ENCODE peak calls at places on chromosomes 7 and 10, in five cellular contexts. One of them, this sample, is unnamed.

GRCh38 chr7:33248663-33249062 is 119.3 kb downstream of the BBS9 start:
- DNase-seq in OCI-LY7: no peak
- DNase-seq in fibroblast of mammary gland: no peak
- DNase-seq in tibial artery: no peak
- DNase-seq in pancreas: no peak
- DNase-seq in this sample: no peak

GRCh38 chr10:80454526-80455460 is 683 bp downstream of the TSPAN14 start:
- DNase-seq in tibial artery: peak
- DNase-seq in OCI-LY7: peak
- DNase-seq in pancreas: peak
- DNase-seq in fibroblast of mammary gland: no peak
- DNase-seq in this sample: peak

GRCh38 chr7:142557971-142558582 is 191.2 kb upstream of the PRSS1 start:
- DNase-seq in OCI-LY7: peak
- DNase-seq in fibroblast of mammary gland: peak
- DNase-seq in tibial artery: no peak
- DNase-seq in pancreas: peak
- DNase-seq in this sample: no peak

GRCh38 chr10:129901389-129902045 is 62.6 kb downstream of the EBF3 start:
- DNase-seq in fibroblast of mammary gland: no peak
- DNase-seq in pancreas: no peak
- DNase-seq in tibial artery: no peak
- DNase-seq in OCI-LY7: no peak
- DNase-seq in this sample: no peak

GRCh38 chr7:103504505-103505135 is 58.6 kb upstream of the SLC26A5 start:
- DNase-seq in tibial artery: no peak
- DNase-seq in OCI-LY7: no peak
- DNase-seq in pancreas: no peak
- DNase-seq in fibroblast of mammary gland: no peak
- DNase-seq in this sample: no peak

GRCh38 chr10:29820890-29821398 is 186.2 kb upstream of the SVIL start:
- DNase-seq in OCI-LY7: no peak
- DNase-seq in fibroblast of mammary gland: no peak
- DNase-seq in tibial artery: peak
- DNase-seq in pancreas: no peak
- DNase-seq in this sample: no peak

GRCh38 chr10:118963963-118964362 is 65.6 kb upstream of the NANOS1 start:
- DNase-seq in OCI-LY7: no peak
- DNase-seq in tibial artery: no peak
- DNase-seq in pancreas: no peak
- DNase-seq in fibroblast of mammary gland: no peak
- DNase-seq in this sample: no peak

GRCh38 chr10:110498982-110499795 is 1.5 kb downstream of the DUSP5 start:
- DNase-seq in tibial artery: no peak
- DNase-seq in pancreas: no peak
- DNase-seq in OCI-LY7: peak
- DNase-seq in fibroblast of mammary gland: peak
- DNase-seq in this sample: peak

GRCh38 chr7:81433196-81433595 is 336.7 kb downstream of the HGF start:
- DNase-seq in tibial artery: no peak
- DNase-seq in pancreas: no peak
- DNase-seq in fibroblast of mammary gland: peak
- DNase-seq in OCI-LY7: no peak
- DNase-seq in this sample: no peak

GRCh38 chr10:30417301-30417700 is 16.7 kb upstream of the MAP3K8 start:
- DNase-seq in OCI-LY7: no peak
- DNase-seq in tibial artery: no peak
- DNase-seq in fibroblast of mammary gland: no peak
- DNase-seq in pancreas: no peak
- DNase-seq in this sample: no peak

GRCh38 chr10:8275911-8276310 is 221.4 kb downstream of the GATA3 start:
- DNase-seq in OCI-LY7: no peak
- DNase-seq in fibroblast of mammary gland: no peak
- DNase-seq in pancreas: no peak
- DNase-seq in tibial artery: no peak
- DNase-seq in this sample: no peak

GRCh38 chr7:7454000-7454399 is 81.7 kb downstream of the COL28A1 start:
- DNase-seq in pancreas: no peak
- DNase-seq in OCI-LY7: no peak
- DNase-seq in tibial artery: no peak
- DNase-seq in fibroblast of mammary gland: no peak
- DNase-seq in this sample: no peak

GRCh38 chr7:99362801-99363200 is 11.7 kb upstream of the ARPC1B start:
- DNase-seq in pancreas: no peak
- DNase-seq in fibroblast of mammary gland: peak
- DNase-seq in tibial artery: no peak
- DNase-seq in OCI-LY7: no peak
- DNase-seq in this sample: no peak

GRCh38 chr7:28773423-28774129 is 184.6 kb downstream of the TRIL start:
- DNase-seq in pancreas: no peak
- DNase-seq in fibroblast of mammary gland: no peak
- DNase-seq in tibial artery: no peak
- DNase-seq in OCI-LY7: no peak
- DNase-seq in this sample: no peak

GRCh38 chr10:7773845-7774801 is 13.7 kb downstream of the KIN start:
- DNase-seq in fibroblast of mammary gland: no peak
- DNase-seq in pancreas: peak
- DNase-seq in OCI-LY7: peak
- DNase-seq in tibial artery: no peak
- DNase-seq in this sample: no peak

GRCh38 chr7:17304926-17305325 is 6.5 kb downstream of the AHR start:
- DNase-seq in tibial artery: no peak
- DNase-seq in OCI-LY7: no peak
- DNase-seq in pancreas: no peak
- DNase-seq in fibroblast of mammary gland: peak
- DNase-seq in this sample: peak

GRCh38 chr7:77409005-77409738 is 7.0 kb downstream of the GSAP start:
- DNase-seq in pancreas: no peak
- DNase-seq in fibroblast of mammary gland: peak
- DNase-seq in OCI-LY7: no peak
- DNase-seq in tibial artery: no peak
- DNase-seq in this sample: no peak

GRCh38 chr7:71626206-71626605 is 494.3 kb downstream of the GALNT17 start:
- DNase-seq in OCI-LY7: no peak
- DNase-seq in fibroblast of mammary gland: peak
- DNase-seq in tibial artery: no peak
- DNase-seq in pancreas: no peak
- DNase-seq in this sample: no peak

GRCh38 chr7:132381742-132382472 is 194.4 kb downstream of the PLXNA4 start:
- DNase-seq in OCI-LY7: no peak
- DNase-seq in pancreas: no peak
- DNase-seq in tibial artery: no peak
- DNase-seq in fibroblast of mammary gland: no peak
- DNase-seq in this sample: no peak

GRCh38 chr7:102044984-102045673 is 227.7 kb downstream of the CUX1 start:
- DNase-seq in tibial artery: peak
- DNase-seq in fibroblast of mammary gland: peak
- DNase-seq in OCI-LY7: no peak
- DNase-seq in pancreas: peak
- DNase-seq in this sample: no peak

GRCh38 chr7:68258569-68258968 is 1261.9 kb downstream of the TYW1 start:
- DNase-seq in fibroblast of mammary gland: no peak
- DNase-seq in pancreas: no peak
- DNase-seq in tibial artery: no peak
- DNase-seq in OCI-LY7: no peak
- DNase-seq in this sample: no peak

GRCh38 chr7:158490171-158490782 is 97.3 kb downstream of the PTPRN2 start:
- DNase-seq in OCI-LY7: no peak
- DNase-seq in fibroblast of mammary gland: no peak
- DNase-seq in pancreas: no peak
- DNase-seq in tibial artery: no peak
- DNase-seq in this sample: no peak

GRCh38 chr10:36173364-36173763 is 531.3 kb upstream of the FZD8 start:
- DNase-seq in tibial artery: no peak
- DNase-seq in fibroblast of mammary gland: no peak
- DNase-seq in OCI-LY7: no peak
- DNase-seq in pancreas: no peak
- DNase-seq in this sample: no peak

GRCh38 chr10:87765666-87766376 is 52.2 kb downstream of the ATAD1 start:
- DNase-seq in fibroblast of mammary gland: no peak
- DNase-seq in tibial artery: no peak
- DNase-seq in OCI-LY7: no peak
- DNase-seq in pancreas: no peak
- DNase-seq in this sample: no peak

GRCh38 chr10:3932597-3933380 is 147.8 kb upstream of the KLF6 start:
- DNase-seq in OCI-LY7: no peak
- DNase-seq in fibroblast of mammary gland: no peak
- DNase-seq in pancreas: no peak
- DNase-seq in tibial artery: no peak
- DNase-seq in this sample: no peak

GRCh38 chr7:73340514-73340913 is 12.6 kb downstream of the FKBP6 start:
- DNase-seq in pancreas: no peak
- DNase-seq in tibial artery: no peak
- DNase-seq in fibroblast of mammary gland: no peak
- DNase-seq in OCI-LY7: no peak
- DNase-seq in this sample: no peak

GRCh38 chr7:123797673-123798526 is 47.1 kb upstream of the HYAL4 start:
- DNase-seq in pancreas: no peak
- DNase-seq in tibial artery: no peak
- DNase-seq in fibroblast of mammary gland: peak
- DNase-seq in OCI-LY7: peak
- DNase-seq in this sample: peak

GRCh38 chr7:84452618-84453017 is 258.0 kb upstream of the SEMA3A start:
- DNase-seq in OCI-LY7: no peak
- DNase-seq in pancreas: no peak
- DNase-seq in fibroblast of mammary gland: no peak
- DNase-seq in tibial artery: no peak
- DNase-seq in this sample: no peak

GRCh38 chr7:84450802-84451201 is 256.2 kb upstream of the SEMA3A start:
- DNase-seq in tibial artery: no peak
- DNase-seq in OCI-LY7: no peak
- DNase-seq in pancreas: no peak
- DNase-seq in fibroblast of mammary gland: no peak
- DNase-seq in this sample: no peak

GRCh38 chr7:84455788-84456187 is 261.2 kb upstream of the SEMA3A start:
- DNase-seq in tibial artery: no peak
- DNase-seq in fibroblast of mammary gland: peak
- DNase-seq in pancreas: no peak
- DNase-seq in OCI-LY7: no peak
- DNase-seq in this sample: no peak

GRCh38 chr7:84454174-84454959 is 259.8 kb upstream of the SEMA3A start:
- DNase-seq in tibial artery: no peak
- DNase-seq in OCI-LY7: no peak
- DNase-seq in fibroblast of mammary gland: peak
- DNase-seq in pancreas: no peak
- DNase-seq in this sample: no peak
- TF ChIP-seq CTCF in tibial artery: no peak
- TF ChIP-seq CTCF in OCI-LY7: peak
- TF ChIP-seq CTCF in fibroblast of mammary gland: peak
- TF ChIP-seq CTCF in pancreas: no peak
- TF ChIP-seq CTCF in this sample: no peak

GRCh38 chr10:34985823-34986222 is 104.3 kb downstream of the CUL2 start:
- DNase-seq in pancreas: no peak
- DNase-seq in fibroblast of mammary gland: peak
- DNase-seq in OCI-LY7: no peak
- DNase-seq in tibial artery: no peak
- DNase-seq in this sample: no peak
- TF ChIP-seq CTCF in pancreas: no peak
- TF ChIP-seq CTCF in fibroblast of mammary gland: peak
- TF ChIP-seq CTCF in OCI-LY7: no peak
- TF ChIP-seq CTCF in tibial artery: no peak
- TF ChIP-seq CTCF in this sample: no peak

GRCh38 chr10:12975266-12975665 is 26.2 kb downstream of the CCDC3 start:
- DNase-seq in fibroblast of mammary gland: no peak
- DNase-seq in pancreas: no peak
- DNase-seq in tibial artery: no peak
- DNase-seq in OCI-LY7: peak
- DNase-seq in this sample: no peak
- TF ChIP-seq CTCF in fibroblast of mammary gland: no peak
- TF ChIP-seq CTCF in pancreas: no peak
- TF ChIP-seq CTCF in tibial artery: peak
- TF ChIP-seq CTCF in OCI-LY7: peak
- TF ChIP-seq CTCF in this sample: peak

GRCh38 chr10:128210215-128211063 is 84.2 kb upstream of the MKI67 start:
- DNase-seq in pancreas: peak
- DNase-seq in tibial artery: peak
- DNase-seq in fibroblast of mammary gland: peak
- DNase-seq in OCI-LY7: no peak
- DNase-seq in this sample: peak
- TF ChIP-seq CTCF in pancreas: peak
- TF ChIP-seq CTCF in tibial artery: no peak
- TF ChIP-seq CTCF in fibroblast of mammary gland: peak
- TF ChIP-seq CTCF in OCI-LY7: peak
- TF ChIP-seq CTCF in this sample: peak

This sample was measured in GM06990.